ENCODE peak calls at places on chromosomes 1 and 21, in nine cellular contexts. I is spleen, B is suprapubic skin, T is HCT116, A is stomach, R is sigmoid colon, K is transverse colon, W is GM23338, Q is GM12878. U is an unnamed sample.

GRCh38 chr1:79549191-79549590 is 542.7 kb upstream of the ADGRL4 start:
- DNase-seq in B (no peak), A (no peak), T (no peak), Q (no peak), R (no peak), W (no peak), K (no peak), I (no peak), U (no peak)

GRCh38 chr1:110513511-110513910 is 5.5 kb downstream of the KCNA10 start:
- DNase-seq in W (peak; percentile 44), I (no peak), K (no peak), A (no peak), Q (no peak), R (no peak), T (no peak), B (no peak), U (no peak)

GRCh38 chr1:215617979-215618378 is 50.9 kb downstream of the KCTD3 start:
- DNase-seq in K (no peak), Q (no peak), R (no peak), I (no peak), T (no peak), A (no peak), W (no peak), B (no peak), U (no peak)

GRCh38 chr1:160267284-160267991 is 5.1 kb upstream of the DCAF8 start:
- DNase-seq in W (no peak), A (no peak), R (no peak), K (peak; percentile 36), Q (no peak), I (no peak), B (no peak), T (no peak), U (no peak)

GRCh38 chr1:112507896-112508241 is 896 bp upstream of the WNT2B start:
- DNase-seq in A (no peak), I (peak; percentile 75), R (no peak), Q (no peak), W (peak; percentile 79), K (peak; percentile 32), B (no peak), T (no peak), U (no peak)

GRCh38 chr1:44553771-44554170 is 120.5 kb downstream of the TMEM53 start:
- DNase-seq in K (no peak), B (no peak), Q (no peak), I (no peak), T (peak; percentile 36), W (no peak), R (no peak), A (no peak), U (no peak)

GRCh38 chr1:8384577-8384976 is 66.7 kb downstream of the SLC45A1 start:
- DNase-seq in A (no peak), I (no peak), Q (no peak), K (no peak), R (no peak), B (no peak), T (no peak), W (no peak), U (no peak)

GRCh38 chr1:44700573-44700972 is 26.1 kb downstream of the ARMH1 start:
- DNase-seq in T (no peak), B (no peak), R (no peak), Q (no peak), K (no peak), W (no peak), A (no peak), I (no peak), U (no peak)

GRCh38 chr1:7015022-7015421 is 229.8 kb downstream of the CAMTA1 start:
- DNase-seq in B (no peak), W (no peak), R (no peak), I (no peak), A (no peak), Q (no peak), K (no peak), T (no peak), U (peak; percentile 50)

GRCh38 chr1:94528271-94528670 is 13.3 kb downstream of the F3 start:
- DNase-seq in W (peak; percentile 27), B (no peak), R (no peak), T (no peak), A (no peak), Q (no peak), I (no peak), K (no peak), U (no peak)

GRCh38 chr1:108712605-108713150 is at the start of gene FNDC7:
- DNase-seq in R (no peak), T (no peak), A (no peak), B (no peak), W (peak; percentile 87), Q (no peak), I (no peak), K (no peak), U (no peak)

GRCh38 chr1:68814067-68814466 is 317.2 kb upstream of the DEPDC1 start:
- DNase-seq in B (no peak), A (no peak), Q (no peak), R (no peak), I (no peak), K (no peak), W (no peak), T (no peak), U (no peak)

GRCh38 chr1:43592974-43593683 is 56.8 kb upstream of the KDM4A start:
- DNase-seq in T (no peak), B (no peak), A (no peak), I (no peak), Q (no peak), R (no peak), W (no peak), K (no peak), U (no peak)

GRCh38 chr1:170041423-170042207 is 32.9 kb downstream of the KIFAP3 start:
- DNase-seq in T (no peak), I (peak; percentile 59), K (no peak), W (no peak), A (no peak), R (no peak), Q (no peak), B (no peak), U (no peak)

GRCh38 chr21:41483415-41483814 is 24.5 kb downstream of the TMPRSS2 start:
- DNase-seq in R (no peak), Q (no peak), K (no peak), A (no peak), W (no peak), T (no peak), B (no peak), I (peak; percentile 11), U (no peak)

GRCh38 chr1:198174297-198174696 is 17.5 kb downstream of the NEK7 start:
- DNase-seq in A (no peak), R (no peak), T (no peak), K (no peak), W (no peak), B (no peak), I (no peak), Q (no peak), U (no peak)

GRCh38 chr1:198178615-198179014 is 21.8 kb downstream of the NEK7 start:
- DNase-seq in I (no peak), W (no peak), T (no peak), A (no peak), B (no peak), R (no peak), K (no peak), Q (no peak), U (no peak)

GRCh38 chr1:198173832-198174231 is 17.0 kb downstream of the NEK7 start:
- DNase-seq in I (no peak), B (no peak), R (no peak), T (no peak), A (no peak), K (no peak), Q (no peak), W (no peak), U (no peak)

GRCh38 chr1:198176179-198176578 is 19.4 kb downstream of the NEK7 start:
- DNase-seq in A (no peak), I (no peak), Q (no peak), W (no peak), B (no peak), R (no peak), K (no peak), T (no peak), U (no peak)

DNA sequence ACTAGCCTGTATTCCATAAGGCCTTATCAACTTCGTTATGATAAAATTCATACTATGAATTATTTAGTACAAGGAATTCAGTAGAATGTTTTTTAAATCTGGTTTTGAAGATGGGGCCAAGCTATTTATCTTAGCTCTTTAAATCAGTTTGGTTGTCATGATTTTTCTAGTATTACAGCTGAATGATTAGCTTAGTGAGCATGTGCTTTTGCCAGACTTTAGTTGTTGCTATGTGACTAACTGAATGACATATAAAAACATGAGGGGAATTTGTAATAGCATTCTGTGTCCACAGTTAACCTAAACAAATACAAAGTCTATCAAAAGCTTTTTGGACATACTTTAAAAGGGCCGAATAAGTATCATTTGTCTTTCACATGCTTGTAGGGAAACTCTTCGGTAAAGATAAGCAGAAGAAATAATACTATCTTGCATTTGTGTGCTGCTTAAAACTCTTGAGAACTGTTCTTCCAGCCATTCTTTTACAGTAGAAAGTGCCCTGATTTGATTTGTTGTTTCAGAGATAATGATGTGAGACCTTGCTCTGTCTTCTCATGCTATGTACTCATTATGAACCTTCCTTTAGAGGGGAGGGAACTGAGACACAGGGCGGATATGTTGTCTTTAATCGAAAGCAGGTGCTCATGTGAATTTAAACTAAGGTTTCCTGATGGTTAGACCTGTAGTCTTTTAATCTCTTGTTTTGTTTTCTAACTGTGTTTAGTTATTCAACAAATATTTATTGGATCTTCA is 18.8 kb downstream of the NEK7 start:
- DNase-seq in K (no peak), I (no peak), W (no peak), B (no peak), T (no peak), A (no peak), R (no peak), Q (no peak), U (no peak)
- H3K4me1 ChIP-seq in K (peaks cover 45% of the 10 kb centered on the region), I (peaks cover 66% of the 10 kb centered on the region), W (peaks cover 17% of the 10 kb centered on the region), B (peaks cover 39% of the 10 kb centered on the region), T (no peaks in the 10 kb centered on the region), A (peaks cover 93% of the 10 kb centered on the region), R (peaks cover 37% of the 10 kb centered on the region), Q (peaks cover 26% of the 10 kb centered on the region), U (peaks cover 67% of the 10 kb centered on the region)

GRCh38 chr1:119569095-119569494 is 62.1 kb downstream of the HSD3B1 start:
- DNase-seq in K (no peak), Q (no peak), T (no peak), I (no peak), R (no peak), B (no peak), W (no peak), A (no peak), U (no peak)
- TF ChIP-seq POLR2AphosphoS5 in K (no peak), Q (no peak), T (no peak), I (no peak), R (no peak), B (no peak), W (no peak), A (no peak), U (no peak)

GRCh38 chr1:235642021-235642942 is 7.3 kb downstream of the GNG4 start:
- DNase-seq in T (peak; percentile 58), W (peak; percentile 59), R (no peak), K (no peak), Q (no peak), A (peak; percentile 37), I (peak; percentile 83), B (no peak), U (no peak)
- H3K27ac ChIP-seq in T (peak overlapping the region; percentile 49), W (peak overlapping the region; percentile 80), R (no peak overlapping the region), K (no peak overlapping the region), Q (no peak overlapping the region), A (no peak overlapping the region), I (peak overlapping the region; percentile 60), B (no peak overlapping the region), U (no peak overlapping the region)

DNA sequence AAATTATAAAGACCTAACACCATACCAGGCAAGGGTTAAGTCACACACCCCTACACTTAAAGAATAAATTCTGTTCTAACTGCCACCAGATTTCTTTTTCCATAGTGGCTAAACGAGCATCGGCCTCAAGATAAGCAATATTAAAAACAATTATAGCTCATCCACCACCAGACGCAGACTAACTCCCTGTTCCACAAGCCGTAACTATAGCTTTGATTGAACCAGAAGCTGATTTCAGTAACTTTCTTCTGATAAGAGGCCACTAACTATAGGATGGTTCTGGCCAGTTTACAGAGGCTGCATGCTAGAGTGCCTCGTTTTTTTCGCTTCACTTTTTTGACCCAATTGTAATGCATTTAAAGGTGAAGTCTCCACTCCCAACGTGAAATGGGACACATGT is 238.8 kb downstream of the MRPL39 start:
- DNase-seq in I (no peak), K (no peak), R (no peak), A (no peak), B (no peak), T (no peak), W (no peak), Q (no peak), U (no peak)
- H3K4me1 ChIP-seq in I (no peaks in the 10 kb centered on the region), K (no peaks in the 10 kb centered on the region), R (no peaks in the 10 kb centered on the region), A (no peaks in the 10 kb centered on the region), B (no peaks in the 10 kb centered on the region), T (no peaks in the 10 kb centered on the region), W (peaks cover 13% of the 10 kb centered on the region), Q (no peaks in the 10 kb centered on the region), U (no peaks in the 10 kb centered on the region)

U was measured in esophagus muscularis mucosa.